ENCODE peak calls at places on chromosomes 5 and 9, in nine cellular contexts. One of them, this sample, is unnamed.

GRCh38 chr9:101977614-101978210 is 239.3 kb upstream of the GRIN3A start:
- DNase-seq in stimulated activated CD4-positive, alpha-beta T cell treated with anti-CD3 and anti-CD28 coated beads, Interleukin-4, amount 100 ng/mL, for 48 hours: no peak
- DNase-seq in GM12878: no peak
- DNase-seq in Kasumi-1: peak; percentile 54
- DNase-seq in left cardiac atrium: no peak
- DNase-seq in activated naive CD4-positive, alpha-beta T cell: no peak
- DNase-seq in progenitor cell of endocrine pancreas: no peak
- DNase-seq in nephron progenitor cell: no peak
- DNase-seq in activated effector memory CD4-positive, alpha-beta T cell treated with Interleukin-2 at 50 U/mL for 16 hours: no peak
- DNase-seq in this sample: no peak

GRCh38 chr5:172756764-172757393 is 14.1 kb downstream of the DUSP1 start:
- DNase-seq in activated effector memory CD4-positive, alpha-beta T cell treated with Interleukin-2 at 50 U/mL for 16 hours: no peak
- DNase-seq in left cardiac atrium: no peak
- DNase-seq in Kasumi-1: no peak
- DNase-seq in progenitor cell of endocrine pancreas: no peak
- DNase-seq in nephron progenitor cell: no peak
- DNase-seq in stimulated activated CD4-positive, alpha-beta T cell treated with anti-CD3 and anti-CD28 coated beads, Interleukin-4, amount 100 ng/mL, for 48 hours: no peak
- DNase-seq in GM12878: no peak
- DNase-seq in activated naive CD4-positive, alpha-beta T cell: no peak
- DNase-seq in this sample: no peak

GRCh38 chr9:111937781-111938426 is 41.3 kb downstream of the UGCG start:
- DNase-seq in Kasumi-1: peak; percentile 52
- DNase-seq in left cardiac atrium: peak; percentile 42
- DNase-seq in activated effector memory CD4-positive, alpha-beta T cell treated with Interleukin-2 at 50 U/mL for 16 hours: peak; percentile 35
- DNase-seq in progenitor cell of endocrine pancreas: no peak
- DNase-seq in stimulated activated CD4-positive, alpha-beta T cell treated with anti-CD3 and anti-CD28 coated beads, Interleukin-4, amount 100 ng/mL, for 48 hours: peak; percentile 31
- DNase-seq in GM12878: peak; percentile 74
- DNase-seq in nephron progenitor cell: no peak
- DNase-seq in activated naive CD4-positive, alpha-beta T cell: no peak
- DNase-seq in this sample: no peak

GRCh38 chr5:40521925-40522324 is 157.8 kb upstream of the PTGER4 start:
- DNase-seq in Kasumi-1: no peak
- DNase-seq in nephron progenitor cell: no peak
- DNase-seq in progenitor cell of endocrine pancreas: no peak
- DNase-seq in GM12878: no peak
- DNase-seq in stimulated activated CD4-positive, alpha-beta T cell treated with anti-CD3 and anti-CD28 coated beads, Interleukin-4, amount 100 ng/mL, for 48 hours: no peak
- DNase-seq in activated effector memory CD4-positive, alpha-beta T cell treated with Interleukin-2 at 50 U/mL for 16 hours: no peak
- DNase-seq in left cardiac atrium: no peak
- DNase-seq in activated naive CD4-positive, alpha-beta T cell: no peak
- DNase-seq in this sample: no peak

GRCh38 chr5:150213530-150213929 is 23.7 kb downstream of the SLC6A7 start:
- DNase-seq in stimulated activated CD4-positive, alpha-beta T cell treated with anti-CD3 and anti-CD28 coated beads, Interleukin-4, amount 100 ng/mL, for 48 hours: no peak
- DNase-seq in activated effector memory CD4-positive, alpha-beta T cell treated with Interleukin-2 at 50 U/mL for 16 hours: no peak
- DNase-seq in progenitor cell of endocrine pancreas: no peak
- DNase-seq in left cardiac atrium: no peak
- DNase-seq in activated naive CD4-positive, alpha-beta T cell: no peak
- DNase-seq in GM12878: no peak
- DNase-seq in nephron progenitor cell: no peak
- DNase-seq in Kasumi-1: no peak
- DNase-seq in this sample: no peak

GRCh38 chr5:175883506-175883905 is 12.1 kb downstream of the CPLX2 start:
- DNase-seq in activated naive CD4-positive, alpha-beta T cell: no peak
- DNase-seq in left cardiac atrium: no peak
- DNase-seq in activated effector memory CD4-positive, alpha-beta T cell treated with Interleukin-2 at 50 U/mL for 16 hours: no peak
- DNase-seq in Kasumi-1: no peak
- DNase-seq in GM12878: no peak
- DNase-seq in progenitor cell of endocrine pancreas: no peak
- DNase-seq in stimulated activated CD4-positive, alpha-beta T cell treated with anti-CD3 and anti-CD28 coated beads, Interleukin-4, amount 100 ng/mL, for 48 hours: no peak
- DNase-seq in nephron progenitor cell: no peak
- DNase-seq in this sample: no peak

GRCh38 chr9:132486706-132487350 is 76.8 kb downstream of the CFAP77 start:
- DNase-seq in progenitor cell of endocrine pancreas: no peak
- DNase-seq in nephron progenitor cell: peak; percentile 71
- DNase-seq in activated effector memory CD4-positive, alpha-beta T cell treated with Interleukin-2 at 50 U/mL for 16 hours: peak; percentile 22
- DNase-seq in activated naive CD4-positive, alpha-beta T cell: no peak
- DNase-seq in GM12878: no peak
- DNase-seq in left cardiac atrium: no peak
- DNase-seq in Kasumi-1: no peak
- DNase-seq in stimulated activated CD4-positive, alpha-beta T cell treated with anti-CD3 and anti-CD28 coated beads, Interleukin-4, amount 100 ng/mL, for 48 hours: peak; percentile 12
- DNase-seq in this sample: no peak

GRCh38 chr5:90308787-90309585 is 100.6 kb downstream of the CETN3 start:
- DNase-seq in activated effector memory CD4-positive, alpha-beta T cell treated with Interleukin-2 at 50 U/mL for 16 hours: no peak
- DNase-seq in activated naive CD4-positive, alpha-beta T cell: no peak
- DNase-seq in GM12878: no peak
- DNase-seq in nephron progenitor cell: no peak
- DNase-seq in progenitor cell of endocrine pancreas: no peak
- DNase-seq in stimulated activated CD4-positive, alpha-beta T cell treated with anti-CD3 and anti-CD28 coated beads, Interleukin-4, amount 100 ng/mL, for 48 hours: no peak
- DNase-seq in Kasumi-1: no peak
- DNase-seq in left cardiac atrium: no peak
- DNase-seq in this sample: no peak

GRCh38 chr9:126615251-126615790 is 1.6 kb downstream of the LMX1B start:
- DNase-seq in activated effector memory CD4-positive, alpha-beta T cell treated with Interleukin-2 at 50 U/mL for 16 hours: peak; percentile 15
- DNase-seq in nephron progenitor cell: peak; percentile 54
- DNase-seq in stimulated activated CD4-positive, alpha-beta T cell treated with anti-CD3 and anti-CD28 coated beads, Interleukin-4, amount 100 ng/mL, for 48 hours: no peak
- DNase-seq in activated naive CD4-positive, alpha-beta T cell: no peak
- DNase-seq in GM12878: no peak
- DNase-seq in Kasumi-1: no peak
- DNase-seq in left cardiac atrium: peak; percentile 66
- DNase-seq in progenitor cell of endocrine pancreas: no peak
- DNase-seq in this sample: no peak

GRCh38 chr9:124869986-124870560 is 8.1 kb downstream of the ARPC5L start:
- DNase-seq in progenitor cell of endocrine pancreas: no peak
- DNase-seq in stimulated activated CD4-positive, alpha-beta T cell treated with anti-CD3 and anti-CD28 coated beads, Interleukin-4, amount 100 ng/mL, for 48 hours: peak; percentile 84
- DNase-seq in GM12878: peak; percentile 61
- DNase-seq in left cardiac atrium: peak; percentile 57
- DNase-seq in activated effector memory CD4-positive, alpha-beta T cell treated with Interleukin-2 at 50 U/mL for 16 hours: peak; percentile 75
- DNase-seq in activated naive CD4-positive, alpha-beta T cell: peak; percentile 40
- DNase-seq in Kasumi-1: peak; percentile 36
- DNase-seq in nephron progenitor cell: peak; percentile 49
- DNase-seq in this sample: no peak

GRCh38 chr5:177994561-177995190 is 1.4 kb downstream of the PROP1 start:
- DNase-seq in activated naive CD4-positive, alpha-beta T cell: no peak
- DNase-seq in progenitor cell of endocrine pancreas: no peak
- DNase-seq in activated effector memory CD4-positive, alpha-beta T cell treated with Interleukin-2 at 50 U/mL for 16 hours: no peak
- DNase-seq in Kasumi-1: no peak
- DNase-seq in nephron progenitor cell: no peak
- DNase-seq in GM12878: no peak
- DNase-seq in left cardiac atrium: no peak
- DNase-seq in stimulated activated CD4-positive, alpha-beta T cell treated with anti-CD3 and anti-CD28 coated beads, Interleukin-4, amount 100 ng/mL, for 48 hours: no peak
- DNase-seq in this sample: no peak

GRCh38 chr9:100465765-100466164 is 7.2 kb upstream of the TMEFF1 start:
- DNase-seq in activated naive CD4-positive, alpha-beta T cell: no peak
- DNase-seq in nephron progenitor cell: no peak
- DNase-seq in GM12878: no peak
- DNase-seq in Kasumi-1: no peak
- DNase-seq in progenitor cell of endocrine pancreas: no peak
- DNase-seq in activated effector memory CD4-positive, alpha-beta T cell treated with Interleukin-2 at 50 U/mL for 16 hours: no peak
- DNase-seq in left cardiac atrium: no peak
- DNase-seq in stimulated activated CD4-positive, alpha-beta T cell treated with anti-CD3 and anti-CD28 coated beads, Interleukin-4, amount 100 ng/mL, for 48 hours: no peak
- DNase-seq in this sample: no peak

GRCh38 chr9:134858051-134858841 is 22.4 kb upstream of the FCN2 start:
- DNase-seq in Kasumi-1: no peak
- DNase-seq in activated effector memory CD4-positive, alpha-beta T cell treated with Interleukin-2 at 50 U/mL for 16 hours: no peak
- DNase-seq in nephron progenitor cell: no peak
- DNase-seq in GM12878: peak; percentile 76
- DNase-seq in progenitor cell of endocrine pancreas: no peak
- DNase-seq in stimulated activated CD4-positive, alpha-beta T cell treated with anti-CD3 and anti-CD28 coated beads, Interleukin-4, amount 100 ng/mL, for 48 hours: peak; percentile 29
- DNase-seq in left cardiac atrium: no peak
- DNase-seq in activated naive CD4-positive, alpha-beta T cell: no peak
- DNase-seq in this sample: no peak

GRCh38 chr9:100739666-100740065 is 161.8 kb downstream of the CAVIN4 start:
- DNase-seq in Kasumi-1: no peak
- DNase-seq in activated effector memory CD4-positive, alpha-beta T cell treated with Interleukin-2 at 50 U/mL for 16 hours: no peak
- DNase-seq in activated naive CD4-positive, alpha-beta T cell: no peak
- DNase-seq in GM12878: no peak
- DNase-seq in stimulated activated CD4-positive, alpha-beta T cell treated with anti-CD3 and anti-CD28 coated beads, Interleukin-4, amount 100 ng/mL, for 48 hours: no peak
- DNase-seq in left cardiac atrium: no peak
- DNase-seq in progenitor cell of endocrine pancreas: no peak
- DNase-seq in nephron progenitor cell: no peak
- DNase-seq in this sample: no peak

GRCh38 chr5:5886812-5887486 is 464.5 kb downstream of the ICE1 start:
- DNase-seq in progenitor cell of endocrine pancreas: peak; percentile 19
- DNase-seq in nephron progenitor cell: peak; percentile 58
- DNase-seq in stimulated activated CD4-positive, alpha-beta T cell treated with anti-CD3 and anti-CD28 coated beads, Interleukin-4, amount 100 ng/mL, for 48 hours: peak; percentile 37
- DNase-seq in activated naive CD4-positive, alpha-beta T cell: no peak
- DNase-seq in GM12878: no peak
- DNase-seq in Kasumi-1: no peak
- DNase-seq in activated effector memory CD4-positive, alpha-beta T cell treated with Interleukin-2 at 50 U/mL for 16 hours: no peak
- DNase-seq in left cardiac atrium: no peak
- DNase-seq in this sample: no peak

GRCh38 chr9:6226696-6227095 is 11.1 kb downstream of the IL33 start:
- DNase-seq in nephron progenitor cell: no peak
- DNase-seq in activated effector memory CD4-positive, alpha-beta T cell treated with Interleukin-2 at 50 U/mL for 16 hours: no peak
- DNase-seq in stimulated activated CD4-positive, alpha-beta T cell treated with anti-CD3 and anti-CD28 coated beads, Interleukin-4, amount 100 ng/mL, for 48 hours: no peak
- DNase-seq in GM12878: no peak
- DNase-seq in progenitor cell of endocrine pancreas: no peak
- DNase-seq in Kasumi-1: no peak
- DNase-seq in left cardiac atrium: no peak
- DNase-seq in activated naive CD4-positive, alpha-beta T cell: no peak
- DNase-seq in this sample: no peak

GRCh38 chr9:100346836-100347235 is 5.9 kb downstream of the TEX10 start:
- DNase-seq in GM12878: no peak
- DNase-seq in Kasumi-1: no peak
- DNase-seq in activated effector memory CD4-positive, alpha-beta T cell treated with Interleukin-2 at 50 U/mL for 16 hours: no peak
- DNase-seq in progenitor cell of endocrine pancreas: no peak
- DNase-seq in stimulated activated CD4-positive, alpha-beta T cell treated with anti-CD3 and anti-CD28 coated beads, Interleukin-4, amount 100 ng/mL, for 48 hours: no peak
- DNase-seq in activated naive CD4-positive, alpha-beta T cell: no peak
- DNase-seq in nephron progenitor cell: no peak
- DNase-seq in left cardiac atrium: no peak
- DNase-seq in this sample: no peak

GRCh38 chr9:126805546-126806262 is 864 bp downstream of the ZBTB43 start:
- DNase-seq in activated effector memory CD4-positive, alpha-beta T cell treated with Interleukin-2 at 50 U/mL for 16 hours: peak; percentile 71
- DNase-seq in GM12878: peak; percentile 65
- DNase-seq in activated naive CD4-positive, alpha-beta T cell: peak; percentile 15
- DNase-seq in stimulated activated CD4-positive, alpha-beta T cell treated with anti-CD3 and anti-CD28 coated beads, Interleukin-4, amount 100 ng/mL, for 48 hours: peak; percentile 72
- DNase-seq in progenitor cell of endocrine pancreas: no peak
- DNase-seq in left cardiac atrium: peak; percentile 70
- DNase-seq in nephron progenitor cell: peak; percentile 12
- DNase-seq in Kasumi-1: peak; percentile 50
- DNase-seq in this sample: no peak

GRCh38 chr5:103224118-103224893 is 34.3 kb upstream of the MACIR start:
- DNase-seq in GM12878: peak; percentile 16
- DNase-seq in activated naive CD4-positive, alpha-beta T cell: no peak
- DNase-seq in Kasumi-1: peak; percentile 88
- DNase-seq in left cardiac atrium: no peak
- DNase-seq in activated effector memory CD4-positive, alpha-beta T cell treated with Interleukin-2 at 50 U/mL for 16 hours: no peak
- DNase-seq in nephron progenitor cell: peak; percentile 47
- DNase-seq in progenitor cell of endocrine pancreas: no peak
- DNase-seq in stimulated activated CD4-positive, alpha-beta T cell treated with anti-CD3 and anti-CD28 coated beads, Interleukin-4, amount 100 ng/mL, for 48 hours: peak; percentile 8
- DNase-seq in this sample: no peak

GRCh38 chr5:109992264-109992915 is 302.7 kb downstream of the MAN2A1 start:
- DNase-seq in nephron progenitor cell: no peak
- DNase-seq in activated naive CD4-positive, alpha-beta T cell: no peak
- DNase-seq in Kasumi-1: no peak
- DNase-seq in stimulated activated CD4-positive, alpha-beta T cell treated with anti-CD3 and anti-CD28 coated beads, Interleukin-4, amount 100 ng/mL, for 48 hours: no peak
- DNase-seq in left cardiac atrium: no peak
- DNase-seq in activated effector memory CD4-positive, alpha-beta T cell treated with Interleukin-2 at 50 U/mL for 16 hours: no peak
- DNase-seq in progenitor cell of endocrine pancreas: no peak
- DNase-seq in GM12878: no peak
- DNase-seq in this sample: no peak

GRCh38 chr5:54717870-54718269 is 200.3 kb downstream of the SNX18 start:
- DNase-seq in left cardiac atrium: no peak
- DNase-seq in GM12878: no peak
- DNase-seq in progenitor cell of endocrine pancreas: no peak
- DNase-seq in activated naive CD4-positive, alpha-beta T cell: no peak
- DNase-seq in activated effector memory CD4-positive, alpha-beta T cell treated with Interleukin-2 at 50 U/mL for 16 hours: no peak
- DNase-seq in nephron progenitor cell: no peak
- DNase-seq in stimulated activated CD4-positive, alpha-beta T cell treated with anti-CD3 and anti-CD28 coated beads, Interleukin-4, amount 100 ng/mL, for 48 hours: peak; percentile 15
- DNase-seq in Kasumi-1: no peak
- DNase-seq in this sample: no peak

GRCh38 chr5:133220851-133221674 is 169.2 kb downstream of the HSPA4 start:
- DNase-seq in stimulated activated CD4-positive, alpha-beta T cell treated with anti-CD3 and anti-CD28 coated beads, Interleukin-4, amount 100 ng/mL, for 48 hours: no peak
- DNase-seq in progenitor cell of endocrine pancreas: no peak
- DNase-seq in GM12878: no peak
- DNase-seq in nephron progenitor cell: no peak
- DNase-seq in activated effector memory CD4-positive, alpha-beta T cell treated with Interleukin-2 at 50 U/mL for 16 hours: no peak
- DNase-seq in left cardiac atrium: no peak
- DNase-seq in Kasumi-1: no peak
- DNase-seq in activated naive CD4-positive, alpha-beta T cell: no peak
- DNase-seq in this sample: no peak

GRCh38 chr5:103800728-103801127 is 238.1 kb upstream of the NUDT12 start:
- DNase-seq in left cardiac atrium: no peak
- DNase-seq in nephron progenitor cell: no peak
- DNase-seq in Kasumi-1: no peak
- DNase-seq in activated effector memory CD4-positive, alpha-beta T cell treated with Interleukin-2 at 50 U/mL for 16 hours: no peak
- DNase-seq in progenitor cell of endocrine pancreas: no peak
- DNase-seq in stimulated activated CD4-positive, alpha-beta T cell treated with anti-CD3 and anti-CD28 coated beads, Interleukin-4, amount 100 ng/mL, for 48 hours: no peak
- DNase-seq in activated naive CD4-positive, alpha-beta T cell: no peak
- DNase-seq in GM12878: no peak
- DNase-seq in this sample: no peak

GRCh38 chr9:32431196-32431595 is 46.8 kb downstream of the ACO1 start:
- DNase-seq in progenitor cell of endocrine pancreas: no peak
- DNase-seq in Kasumi-1: no peak
- DNase-seq in nephron progenitor cell: no peak
- DNase-seq in activated naive CD4-positive, alpha-beta T cell: no peak
- DNase-seq in GM12878: no peak
- DNase-seq in activated effector memory CD4-positive, alpha-beta T cell treated with Interleukin-2 at 50 U/mL for 16 hours: no peak
- DNase-seq in stimulated activated CD4-positive, alpha-beta T cell treated with anti-CD3 and anti-CD28 coated beads, Interleukin-4, amount 100 ng/mL, for 48 hours: no peak
- DNase-seq in left cardiac atrium: no peak
- DNase-seq in this sample: no peak

GRCh38 chr9:734831-735511 is 106.5 kb upstream of the DMRT1 start:
- DNase-seq in Kasumi-1: no peak
- DNase-seq in activated naive CD4-positive, alpha-beta T cell: no peak
- DNase-seq in stimulated activated CD4-positive, alpha-beta T cell treated with anti-CD3 and anti-CD28 coated beads, Interleukin-4, amount 100 ng/mL, for 48 hours: no peak
- DNase-seq in activated effector memory CD4-positive, alpha-beta T cell treated with Interleukin-2 at 50 U/mL for 16 hours: no peak
- DNase-seq in GM12878: no peak
- DNase-seq in progenitor cell of endocrine pancreas: no peak
- DNase-seq in nephron progenitor cell: no peak
- DNase-seq in left cardiac atrium: peak; percentile 35
- DNase-seq in this sample: no peak

GRCh38 chr5:169641253-169641652 is 4.2 kb downstream of the DOCK2 start:
- DNase-seq in left cardiac atrium: no peak
- DNase-seq in progenitor cell of endocrine pancreas: peak; percentile 57
- DNase-seq in activated naive CD4-positive, alpha-beta T cell: no peak
- DNase-seq in nephron progenitor cell: peak; percentile 42
- DNase-seq in activated effector memory CD4-positive, alpha-beta T cell treated with Interleukin-2 at 50 U/mL for 16 hours: no peak
- DNase-seq in GM12878: no peak
- DNase-seq in Kasumi-1: no peak
- DNase-seq in stimulated activated CD4-positive, alpha-beta T cell treated with anti-CD3 and anti-CD28 coated beads, Interleukin-4, amount 100 ng/mL, for 48 hours: no peak
- DNase-seq in this sample: no peak

GRCh38 chr9:4106081-4106491 is 193.8 kb downstream of the GLIS3 start:
- DNase-seq in GM12878: no peak
- DNase-seq in stimulated activated CD4-positive, alpha-beta T cell treated with anti-CD3 and anti-CD28 coated beads, Interleukin-4, amount 100 ng/mL, for 48 hours: no peak
- DNase-seq in nephron progenitor cell: no peak
- DNase-seq in Kasumi-1: no peak
- DNase-seq in progenitor cell of endocrine pancreas: no peak
- DNase-seq in activated effector memory CD4-positive, alpha-beta T cell treated with Interleukin-2 at 50 U/mL for 16 hours: no peak
- DNase-seq in activated naive CD4-positive, alpha-beta T cell: no peak
- DNase-seq in left cardiac atrium: no peak
- DNase-seq in this sample: no peak

GRCh38 chr9:112884721-112885120 is 6.0 kb downstream of the SLC46A2 start:
- DNase-seq in stimulated activated CD4-positive, alpha-beta T cell treated with anti-CD3 and anti-CD28 coated beads, Interleukin-4, amount 100 ng/mL, for 48 hours: no peak
- DNase-seq in nephron progenitor cell: no peak
- DNase-seq in activated naive CD4-positive, alpha-beta T cell: no peak
- DNase-seq in Kasumi-1: no peak
- DNase-seq in progenitor cell of endocrine pancreas: no peak
- DNase-seq in activated effector memory CD4-positive, alpha-beta T cell treated with Interleukin-2 at 50 U/mL for 16 hours: no peak
- DNase-seq in GM12878: no peak
- DNase-seq in left cardiac atrium: no peak
- DNase-seq in this sample: no peak

GRCh38 chr9:121483049-121483448 is 16.6 kb downstream of the GGTA1 start:
- DNase-seq in nephron progenitor cell: no peak
- DNase-seq in GM12878: no peak
- DNase-seq in progenitor cell of endocrine pancreas: no peak
- DNase-seq in Kasumi-1: no peak
- DNase-seq in stimulated activated CD4-positive, alpha-beta T cell treated with anti-CD3 and anti-CD28 coated beads, Interleukin-4, amount 100 ng/mL, for 48 hours: no peak
- DNase-seq in activated naive CD4-positive, alpha-beta T cell: no peak
- DNase-seq in left cardiac atrium: no peak
- DNase-seq in activated effector memory CD4-positive, alpha-beta T cell treated with Interleukin-2 at 50 U/mL for 16 hours: no peak
- DNase-seq in this sample: no peak

GRCh38 chr5:57676228-57677098 is 193.9 kb upstream of the ACTBL2 start:
- DNase-seq in Kasumi-1: no peak
- DNase-seq in left cardiac atrium: no peak
- DNase-seq in GM12878: no peak
- DNase-seq in stimulated activated CD4-positive, alpha-beta T cell treated with anti-CD3 and anti-CD28 coated beads, Interleukin-4, amount 100 ng/mL, for 48 hours: no peak
- DNase-seq in activated effector memory CD4-positive, alpha-beta T cell treated with Interleukin-2 at 50 U/mL for 16 hours: no peak
- DNase-seq in progenitor cell of endocrine pancreas: no peak
- DNase-seq in nephron progenitor cell: no peak
- DNase-seq in activated naive CD4-positive, alpha-beta T cell: no peak
- DNase-seq in this sample: no peak

GRCh38 chr5:41763096-41763495 is 107.1 kb downstream of the OXCT1 start:
- DNase-seq in progenitor cell of endocrine pancreas: no peak
- DNase-seq in nephron progenitor cell: no peak
- DNase-seq in activated effector memory CD4-positive, alpha-beta T cell treated with Interleukin-2 at 50 U/mL for 16 hours: no peak
- DNase-seq in activated naive CD4-positive, alpha-beta T cell: no peak
- DNase-seq in stimulated activated CD4-positive, alpha-beta T cell treated with anti-CD3 and anti-CD28 coated beads, Interleukin-4, amount 100 ng/mL, for 48 hours: no peak
- DNase-seq in GM12878: no peak
- DNase-seq in left cardiac atrium: no peak
- DNase-seq in Kasumi-1: no peak
- DNase-seq in this sample: no peak